ENCODE peak calls at places on chromosomes 13 and 19, in four cellular contexts. G is epithelial cell of prostate, F is AG04450, S is posterior vena cava. B is an unnamed sample.

GRCh38 chr19:5804516-5805464 is at the start of gene NRTN:
- DNase-seq in G (no peak), F (no peak), S (no peak), B (no peak)

GRCh38 chr13:49792550-49793324 is at the start of gene KPNA3:
- DNase-seq in G (peak), F (peak), S (peak), B (peak)

GRCh38 chr19:47186337-47187022 is 44.5 kb downstream of the BBC3 start:
- DNase-seq in G (no peak), F (no peak), S (no peak), B (no peak)

GRCh38 chr13:33497146-33497845 is 211.7 kb upstream of the STARD13 start:
- DNase-seq in G (no peak), F (no peak), S (no peak), B (no peak)

GRCh38 chr19:17347361-17347760 is 10.0 kb downstream of the GTPBP3 start:
- DNase-seq in G (no peak), F (no peak), S (no peak), B (no peak)

GRCh38 chr19:45492627-45493470 is 4.0 kb downstream of the RTN2 start:
- DNase-seq in G (no peak), F (no peak), S (no peak), B (no peak)

GRCh38 chr13:110262494-110262893 is 44.5 kb downstream of the COL4A1 start:
- DNase-seq in G (no peak), F (no peak), S (no peak), B (no peak)

GRCh38 chr19:48553676-48554384 is 1.9 kb downstream of the SULT2B1 start:
- DNase-seq in G (no peak), F (no peak), S (no peak), B (no peak)

GRCh38 chr13:40613192-40613818 is 53.1 kb downstream of the FOXO1 start:
- DNase-seq in G (no peak), F (no peak), S (no peak), B (no peak)

GRCh38 chr19:45577111-45577905 is 7.3 kb downstream of the OPA3 start:
- DNase-seq in G (peak), F (peak), S (no peak), B (peak)

GRCh38 chr13:95124959-95125358 is 176.3 kb downstream of the ABCC4 start:
- DNase-seq in G (no peak), F (no peak), S (no peak), B (no peak)

B was measured in kidney epithelial cell.